ENCODE peak calls at places on chromosomes 16 and 17, in four cellular contexts. P is stimulated activated CD4-positive, alpha-beta T cell treated with anti-CD3 and anti-CD28 coated beads, Interleukin-1b, Interleukin-23, amount 100 ng/mL, for 1 hour; E is ACHN; X is left ventricle myocardium superior. A is an unnamed sample.

GRCh38 chr16:20844588-20844987 is 38.3 kb downstream of the REXO5 start:
- DNase-seq in P (no peak), E (no peak), X (no peak), A (no peak)

GRCh38 chr16:892536-893255 is 78.1 kb downstream of the LMF1 start:
- DNase-seq in P (no peak), E (no peak), X (no peak), A (no peak)

GRCh38 chr16:15672514-15673167 is 22.6 kb downstream of the NDE1 start:
- DNase-seq in P (peak), E (no peak), X (peak), A (no peak)

GRCh38 chr17:67435122-67435521 is 58.0 kb downstream of the PITPNC1 start:
- DNase-seq in P (no peak), E (no peak), X (no peak), A (no peak)

GRCh38 chr16:56247018-56247417 is 55.7 kb downstream of the GNAO1 start:
- DNase-seq in P (no peak), E (no peak), X (no peak), A (no peak)

GRCh38 chr16:64893386-64893785 is 228.5 kb downstream of the CDH11 start:
- DNase-seq in P (no peak), E (no peak), X (no peak), A (no peak)

GRCh38 chr16:4402439-4403132 is 13.8 kb downstream of the CORO7 start:
- DNase-seq in P (peak), E (peak), X (peak), A (peak)

GRCh38 chr17:47621293-47622178 is 28.2 kb upstream of the KPNB1 start:
- DNase-seq in P (no peak), E (peak), X (peak), A (peak)

GRCh38 chr17:66727634-66728570 is 107.0 kb upstream of the CACNG5 start:
- DNase-seq in P (no peak), E (peak), X (peak), A (peak)

GRCh38 chr16:53654946-53655345 is 48.7 kb downstream of the RPGRIP1L start:
- DNase-seq in P (no peak), E (no peak), X (no peak), A (no peak)

GRCh38 chr17:17824780-17825614 is 11.8 kb downstream of the SREBF1 start:
- DNase-seq in P (no peak), E (no peak), X (no peak), A (no peak)

GRCh38 chr16:50246299-50247122 is 19.8 kb upstream of the ADCY7 start:
- DNase-seq in P (no peak), E (no peak), X (no peak), A (no peak)

GRCh38 chr16:57984443-57985203 is 13.7 kb upstream of the CNGB1 start:
- DNase-seq in P (peak), E (peak), X (peak), A (no peak)

GRCh38 chr16:63925221-63925620 is 1196.6 kb downstream of the CDH11 start:
- DNase-seq in P (no peak), E (no peak), X (no peak), A (no peak)

GRCh38 chr17:8696456-8696855 is 48.2 kb downstream of the CCDC42 start:
- DNase-seq in P (no peak), E (no peak), X (no peak), A (no peak)

GRCh38 chr17:67378444-67379250 is 1.6 kb downstream of the PITPNC1 start:
- DNase-seq in P (peak), E (peak), X (peak), A (peak)

GRCh38 chr16:66899945-66900688 is 18.6 kb downstream of the CDH16 start:
- DNase-seq in P (no peak), E (peak), X (peak), A (peak)

GRCh38 chr17:70716551-70716950 is 547.2 kb downstream of the KCNJ2 start:
- DNase-seq in P (no peak), E (no peak), X (no peak), A (no peak)

GRCh38 chr17:81720267-81721071 is 8.4 kb downstream of the SLC25A10 start:
- DNase-seq in P (no peak), E (no peak), X (no peak), A (no peak)

GRCh38 chr17:489758-490329 is 137.2 kb upstream of the RPH3AL start:
- DNase-seq in P (no peak), E (peak), X (peak), A (no peak)

GRCh38 chr16:88868974-88869672 is 2.7 kb upstream of the PABPN1L start:
- DNase-seq in P (no peak), E (no peak), X (no peak), A (no peak)

GRCh38 chr17:32558328-32558955 is 71.6 kb downstream of the CDK5R1 start:
- DNase-seq in P (no peak), E (no peak), X (no peak), A (no peak)

GRCh38 chr17:58344047-58344790 is 7.8 kb downstream of the SUPT4H1 start:
- DNase-seq in P (peak), E (no peak), X (no peak), A (no peak)

GRCh38 chr16:4890686-4891085 is 43.4 kb downstream of the UBN1 start:
- DNase-seq in P (no peak), E (no peak), X (no peak), A (no peak)

GRCh38 chr17:77119668-77120301 is 21.0 kb upstream of the SEC14L1 start:
- DNase-seq in P (no peak), E (no peak), X (no peak), A (no peak)

GRCh38 chr17:27848941-27849340 is 44.2 kb downstream of the LYRM9 start:
- DNase-seq in P (no peak), E (no peak), X (no peak), A (no peak)